ENCODE peak calls at places on chromosomes 5 and 9, in ten cellular contexts. U, D, A, S, P, Y, H, W, T and L are unnamed samples. For H3K4me1 and H3K36me3, the result is how much of the 10 kb centered on the place peaks cover.

GRCh38 chr5:140631831-140632365 is 1.1 kb downstream of the CD14 start:
- DNase-seq in H (no peak), D (peak), U (no peak), P (no peak), A (no peak), W (no peak), Y (no peak), T (no peak), S (no peak), L (no peak)

GRCh38 chr9:12817702-12818101 is 42.9 kb downstream of the LURAP1L start:
- DNase-seq in D (peak), P (no peak), W (no peak), H (peak), Y (no peak), T (no peak), U (peak), S (peak), A (no peak), L (peak)

GRCh38 chr9:81112638-81113037 is 576.7 kb downstream of the TLE1 start:
- DNase-seq in U (no peak), A (no peak), S (no peak), T (no peak), P (no peak), W (peak), D (no peak), H (no peak), Y (no peak), L (no peak)

GRCh38 chr9:37449877-37450632 is 15.2 kb downstream of the ZBTB5 start:
- DNase-seq in P (no peak), D (no peak), U (no peak), T (peak), H (no peak), S (no peak), W (peak), Y (no peak), A (peak), L (no peak)

GRCh38 chr5:115343855-115344254 is 47.4 kb upstream of the CCDC112 start:
- DNase-seq in A (no peak), D (no peak), T (no peak), Y (no peak), H (no peak), S (no peak), P (no peak), W (no peak), U (no peak), L (no peak)

GRCh38 chr5:57825026-57825683 is 342.5 kb upstream of the ACTBL2 start:
- DNase-seq in T (no peak), Y (no peak), P (no peak), W (peak), A (peak), D (no peak), U (no peak), S (no peak), H (no peak), L (no peak)

GRCh38 chr5:37071901-37072581 is 177.1 kb downstream of the CPLANE1 start:
- DNase-seq in U (no peak), H (no peak), Y (no peak), A (no peak), S (no peak), W (no peak), P (no peak), T (no peak), D (no peak), L (no peak)

GRCh38 chr9:18327106-18327505 is 146.8 kb upstream of the ADAMTSL1 start:
- DNase-seq in U (no peak), D (no peak), A (no peak), T (no peak), H (no peak), Y (no peak), P (no peak), W (no peak), S (no peak), L (no peak)

GRCh38 chr9:128886211-128886826 is 4.4 kb downstream of the LRRC8A start:
- DNase-seq in H (no peak), P (no peak), D (no peak), Y (no peak), U (no peak), W (no peak), S (no peak), T (no peak), A (no peak), L (no peak)

GRCh38 chr9:122051401-122052346 is 41.4 kb downstream of the TTLL11 start:
- DNase-seq in W (no peak), H (no peak), S (no peak), P (no peak), A (no peak), U (no peak), D (no peak), Y (no peak), T (no peak), L (no peak)

GRCh38 chr5:64754066-64754465 is 14.4 kb downstream of the SREK1IP1 start:
- DNase-seq in S (no peak), P (no peak), Y (no peak), U (no peak), T (no peak), W (no peak), H (no peak), A (no peak), D (no peak), L (no peak)

GRCh38 chr5:132239776-132240175 is 12.1 kb upstream of the P4HA2 start:
- DNase-seq in D (no peak), T (no peak), A (no peak), P (peak), Y (no peak), U (peak), S (no peak), W (no peak), H (no peak), L (peak)

GRCh38 chr5:41924872-41925554 is at the start of gene FBXO4:
- DNase-seq in H (peak), T (peak), W (peak), D (peak), A (peak), P (peak), S (peak), Y (peak), U (peak), L (peak)

GRCh38 chr5:41924526-41924871 is 582 bp upstream of the FBXO4 start:
- DNase-seq in T (no peak), D (no peak), H (no peak), P (peak), U (no peak), W (no peak), S (no peak), A (no peak), Y (no peak), L (no peak)

GRCh38 chr5:41921166-41921565 is 3.9 kb upstream of the FBXO4 start:
- DNase-seq in Y (no peak), T (no peak), H (no peak), P (no peak), W (no peak), S (no peak), U (no peak), A (no peak), D (no peak), L (no peak)

GRCh38 chr5:41925555-41925946 is 470 bp downstream of the FBXO4 start:
- DNase-seq in Y (no peak), P (peak), H (peak), U (peak), T (no peak), W (peak), S (no peak), D (peak), A (no peak), L (no peak)

GRCh38 chr5:41921874-41922273 is 3.2 kb upstream of the FBXO4 start:
- DNase-seq in U (no peak), Y (no peak), D (no peak), A (peak), H (no peak), P (no peak), W (no peak), T (no peak), S (no peak), L (no peak)
- H3K4me1 ChIP-seq in U (under half), Y (under half), D (under half), A (under half), H (under half), P (under half), W (under half), T (under half), S (under half), L (under half)

GRCh38 chr5:6754766-6755165 is 41.5 kb downstream of the TENT4A start:
- DNase-seq in T (no peak), D (no peak), P (no peak), U (peak), Y (no peak), A (no peak), S (peak), W (no peak), H (no peak), L (peak)
- H3K36me3 ChIP-seq in T (half or more), D (under half), P (under half), U (under half), Y (under half), A (under half), S (half or more), W (under half), H (half or more), L (half or more)

GRCh38 chr5:14597080-14597479 is 15.5 kb downstream of the OTULINL start:
- DNase-seq in S (no peak), P (no peak), W (no peak), D (no peak), Y (no peak), U (no peak), H (no peak), T (no peak), A (no peak), L (no peak)
- H3K4me3 ChIP-seq in S (no peak), P (no peak), W (no peak), D (no peak), Y (no peak), U (no peak), H (no peak), T (no peak), A (no peak), L (no peak)

DNA sequence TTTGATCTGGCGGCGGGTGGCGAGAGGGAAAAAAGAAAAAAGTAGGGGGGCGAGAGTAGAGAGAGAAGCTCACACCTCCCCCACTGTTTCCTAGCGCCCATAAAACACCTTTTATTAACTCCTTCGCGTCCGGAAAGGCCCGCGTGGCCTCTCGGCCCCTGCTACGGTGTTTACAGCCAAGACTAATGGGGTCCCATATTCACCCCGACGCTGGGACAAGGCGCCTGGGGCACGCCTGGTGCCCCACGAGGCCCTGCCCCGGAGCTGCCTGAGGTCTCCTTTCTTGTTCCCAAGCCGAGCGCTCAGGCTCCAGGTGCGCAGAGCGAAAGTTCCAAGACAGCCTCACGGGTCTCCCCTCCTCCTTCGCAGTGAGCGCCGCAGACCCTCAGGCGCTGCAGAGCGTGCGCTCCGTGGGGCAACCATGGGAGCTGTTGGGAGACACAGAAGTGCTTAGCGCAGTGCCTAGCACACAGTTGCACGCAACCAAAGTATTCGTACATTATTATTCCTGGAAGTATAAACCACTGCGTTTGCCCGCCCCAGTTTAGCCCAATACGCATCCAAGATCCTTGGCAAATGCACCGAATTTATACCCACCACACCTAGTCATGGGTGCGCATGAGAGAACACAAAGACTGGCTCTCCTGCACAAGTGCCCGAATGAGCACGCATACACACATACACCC is 4.3 kb downstream of the HAND1 start:
- DNase-seq in W (peak), S (no peak), T (no peak), A (peak), D (no peak), U (no peak), P (no peak), Y (no peak), H (no peak), L (no peak)
- H3K4me1 ChIP-seq in W (under half), S (under half), T (under half), A (under half), D (under half), U (under half), P (under half), Y (under half), H (half or more), L (under half)

GRCh38 chr9:93896093-93896492 is 59.1 kb downstream of the BARX1 start:
- DNase-seq in Y (no peak), W (no peak), P (no peak), D (no peak), S (no peak), U (peak), A (no peak), H (peak), T (no peak), L (peak)

GRCh38 chr9:93893899-93894690 is 61.1 kb downstream of the BARX1 start:
- DNase-seq in S (no peak), A (no peak), D (peak), U (peak), T (no peak), H (peak), Y (no peak), W (no peak), P (no peak), L (no peak)

GRCh38 chr9:93893194-93893593 is 62.0 kb downstream of the BARX1 start:
- DNase-seq in P (no peak), W (no peak), D (no peak), Y (no peak), T (no peak), A (no peak), S (no peak), U (no peak), H (no peak), L (no peak)

GRCh38 chr9:93895535-93895934 is 59.6 kb downstream of the BARX1 start:
- DNase-seq in P (no peak), W (no peak), U (no peak), S (no peak), A (no peak), Y (no peak), D (peak), T (no peak), H (no peak), L (no peak)

DNA sequence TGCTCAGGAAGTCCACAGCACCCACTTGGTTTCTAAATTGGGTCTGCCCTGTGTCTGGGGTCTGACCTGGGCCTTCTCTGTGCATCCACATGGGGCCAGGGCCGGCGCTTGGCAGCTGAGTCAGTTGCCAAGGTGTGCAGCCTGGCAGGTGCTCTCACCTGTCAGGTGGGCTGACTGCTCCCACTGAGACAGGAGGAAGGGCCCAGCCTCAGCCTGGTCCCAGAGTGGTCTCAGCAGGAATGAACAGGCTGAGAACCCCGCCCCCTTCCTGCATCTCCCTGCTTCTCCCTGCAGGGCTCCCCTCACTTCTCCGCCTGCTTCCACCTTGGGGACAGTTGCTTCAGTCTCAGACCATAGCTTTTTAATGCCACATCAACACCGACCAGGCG is 60.5 kb downstream of the BARX1 start:
- DNase-seq in S (no peak), H (peak), T (no peak), W (no peak), P (no peak), Y (no peak), U (no peak), D (no peak), A (no peak), L (peak)
- H3K36me3 ChIP-seq in S (under half), H (under half), T (under half), W (under half), P (under half), Y (under half), U (under half), D (under half), A (under half), L (under half)

GRCh38 chr5:145830594-145830993 is 4.5 kb downstream of the PRELID2 start:
- DNase-seq in H (no peak), T (no peak), S (no peak), A (no peak), P (no peak), W (no peak), U (no peak), Y (no peak), D (no peak), L (no peak)

GRCh38 chr5:145834917-145835838 is at the start of gene PRELID2:
- DNase-seq in Y (no peak), S (peak), D (peak), A (peak), P (peak), U (peak), H (peak), T (peak), W (peak), L (peak)

GRCh38 chr5:145834554-145834916 is 607 bp downstream of the PRELID2 start:
- DNase-seq in A (no peak), T (no peak), Y (no peak), P (no peak), S (no peak), D (no peak), W (no peak), H (no peak), U (no peak), L (no peak)

GRCh38 chr5:145835839-145836222 is 689 bp upstream of the PRELID2 start:
- DNase-seq in W (peak), D (no peak), S (no peak), A (no peak), U (no peak), P (no peak), T (no peak), Y (no peak), H (no peak), L (no peak)

DNA sequence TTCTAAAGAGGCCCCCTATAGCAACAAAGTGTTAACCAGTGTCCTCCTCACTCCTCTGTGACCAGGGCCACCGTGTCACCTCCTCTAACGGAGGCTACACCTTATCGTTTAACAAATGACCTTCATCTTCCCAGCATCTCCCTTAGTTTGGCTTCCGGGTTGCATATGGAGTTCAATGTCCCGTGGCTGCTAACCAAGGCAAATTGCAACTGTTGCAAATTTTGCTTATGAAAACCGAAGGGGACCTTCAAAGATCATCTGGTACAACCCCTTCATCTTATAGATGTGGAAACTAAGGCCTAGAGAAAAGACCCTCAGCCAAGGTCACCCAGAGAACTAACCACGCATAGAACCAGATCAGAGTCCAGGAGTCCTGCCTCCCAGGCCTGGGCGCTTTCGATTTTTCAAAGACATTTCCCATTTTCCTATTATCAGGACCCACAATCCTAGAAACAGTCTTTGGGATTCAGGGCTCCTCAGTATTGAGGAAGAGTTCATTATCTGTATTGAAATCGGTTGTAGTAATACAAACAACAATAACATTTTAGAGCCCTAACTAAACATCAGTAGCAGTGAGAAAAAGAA is 1.4 kb downstream of the PRELID2 start:
- DNase-seq in T (no peak), U (no peak), A (no peak), H (no peak), W (no peak), D (no peak), P (no peak), Y (no peak), S (no peak), L (no peak)
- H3K4me3 ChIP-seq in T (no peak), U (no peak), A (no peak), H (peak), W (peak), D (peak), P (no peak), Y (no peak), S (no peak), L (no peak)

GRCh38 chr9:101093620-101094019 is 65.1 kb downstream of the PLPPR1 start:
- DNase-seq in U (no peak), S (no peak), W (no peak), Y (no peak), T (no peak), D (no peak), P (no peak), A (peak), H (no peak), L (no peak)

GRCh38 chr9:101098392-101098791 is 69.9 kb downstream of the PLPPR1 start:
- DNase-seq in U (no peak), H (no peak), Y (no peak), P (no peak), D (no peak), W (no peak), S (no peak), T (no peak), A (no peak), L (no peak)

GRCh38 chr9:101094686-101095085 is 66.2 kb downstream of the PLPPR1 start:
- DNase-seq in U (no peak), H (no peak), W (no peak), Y (no peak), S (no peak), D (no peak), A (peak), T (no peak), P (no peak), L (no peak)

GRCh38 chr9:101092922-101093321 is 64.4 kb downstream of the PLPPR1 start:
- DNase-seq in Y (no peak), D (no peak), T (no peak), W (no peak), U (no peak), S (no peak), H (no peak), P (no peak), A (no peak), L (no peak)

DNA sequence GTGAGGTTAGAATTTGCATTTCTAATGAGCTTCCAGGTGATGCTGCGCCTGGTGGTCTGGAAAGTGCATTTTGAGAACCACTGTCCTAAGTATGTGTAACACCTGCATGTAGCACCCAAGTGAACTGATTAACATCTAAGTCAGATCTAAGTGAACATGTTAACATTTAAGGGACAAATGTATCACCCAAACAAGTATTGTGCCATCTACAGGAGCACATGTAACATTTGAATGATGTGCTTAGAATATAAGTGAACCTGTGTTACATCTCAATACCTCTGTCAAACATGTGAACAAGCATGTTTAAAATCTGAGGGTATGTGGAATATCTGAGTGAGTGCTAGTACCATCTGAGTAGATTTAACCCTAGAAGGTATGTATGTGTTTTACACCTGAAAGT is 68.7 kb downstream of the PLPPR1 start:
- DNase-seq in T (no peak), U (no peak), Y (no peak), H (no peak), S (no peak), A (no peak), D (no peak), W (no peak), P (no peak), L (no peak)
- H3K4me1 ChIP-seq in T (under half), U (under half), Y (under half), H (under half), S (under half), A (under half), D (under half), W (under half), P (under half), L (under half)

GRCh38 chr5:134792287-134792686 is 33.7 kb downstream of the DDX46 start:
- DNase-seq in U (no peak), Y (no peak), D (no peak), T (no peak), A (no peak), H (no peak), W (no peak), P (no peak), S (no peak), L (no peak)
- H3K36me3 ChIP-seq in U (under half), Y (under half), D (under half), T (half or more), A (under half), H (half or more), W (under half), P (half or more), S (half or more), L (half or more)

GRCh38 chr5:77772729-77773128 is 3.4 kb downstream of the TBCA start:
- DNase-seq in D (no peak), A (no peak), W (no peak), P (no peak), H (no peak), Y (no peak), T (no peak), U (no peak), S (no peak), L (no peak)

GRCh38 chr5:77771452-77771851 is 4.7 kb downstream of the TBCA start:
- DNase-seq in H (no peak), D (no peak), T (no peak), U (no peak), S (no peak), A (no peak), W (no peak), Y (no peak), P (no peak), L (no peak)

GRCh38 chr5:77768978-77769377 is 7.2 kb downstream of the TBCA start:
- DNase-seq in Y (no peak), A (no peak), P (no peak), U (no peak), D (no peak), H (no peak), S (no peak), W (no peak), T (no peak), L (no peak)

GRCh38 chr5:77767301-77767700 is 8.8 kb downstream of the TBCA start:
- DNase-seq in W (no peak), P (no peak), U (no peak), A (no peak), Y (no peak), S (no peak), H (no peak), D (no peak), T (no peak), L (no peak)

GRCh38 chr5:77770293-77771005 is 5.7 kb downstream of the TBCA start:
- DNase-seq in H (no peak), T (no peak), S (no peak), Y (no peak), P (no peak), D (no peak), A (no peak), W (no peak), U (no peak), L (no peak)
- H3K4me3 ChIP-seq in H (no peak), T (no peak), S (no peak), Y (no peak), P (no peak), D (no peak), A (no peak), W (no peak), U (no peak), L (no peak)